ENCODE peak calls at places on chromosomes 13 and 19, in five cellular contexts. One of them, this sample, is unnamed.

GRCh38 chr13:20664304-20664703 is 39.2 kb upstream of the IL17D start:
- DNase-seq in A549: no peak
- DNase-seq in GM12878: no peak
- DNase-seq in K562: no peak
- DNase-seq in HepG2: no peak
- DNase-seq in this sample: no peak

GRCh38 chr19:2603320-2603719 is 99.2 kb downstream of the GNG7 start:
- DNase-seq in A549: no peak
- DNase-seq in GM12878: no peak
- DNase-seq in K562: no peak
- DNase-seq in HepG2: no peak
- DNase-seq in this sample: peak; percentile 57

GRCh38 chr19:7520131-7521051 is 2.0 kb upstream of the MCOLN1 start:
- DNase-seq in A549: no peak
- DNase-seq in GM12878: no peak
- DNase-seq in K562: no peak
- DNase-seq in HepG2: no peak
- DNase-seq in this sample: no peak

GRCh38 chr13:49314344-49314882 is 66.7 kb downstream of the CDADC1 start:
- DNase-seq in A549: no peak
- DNase-seq in GM12878: no peak
- DNase-seq in K562: no peak
- DNase-seq in HepG2: no peak
- DNase-seq in this sample: no peak

GRCh38 chr19:12647490-12648071 is 19.0 kb downstream of the MAN2B1 start:
- DNase-seq in A549: no peak
- DNase-seq in GM12878: no peak
- DNase-seq in K562: peak; percentile 90
- DNase-seq in HepG2: no peak
- DNase-seq in this sample: peak; percentile 95

GRCh38 chr13:72397265-72397664 is 330.2 kb downstream of the MZT1 start:
- DNase-seq in A549: no peak
- DNase-seq in GM12878: no peak
- DNase-seq in K562: no peak
- DNase-seq in HepG2: no peak
- DNase-seq in this sample: no peak

GRCh38 chr19:58374200-58374599 is 6.6 kb downstream of the ZNF837 start:
- DNase-seq in A549: no peak
- DNase-seq in GM12878: no peak
- DNase-seq in K562: no peak
- DNase-seq in HepG2: no peak
- DNase-seq in this sample: no peak

GRCh38 chr13:66665991-66666390 is 564.1 kb downstream of the PCDH9 start:
- DNase-seq in A549: no peak
- DNase-seq in GM12878: no peak
- DNase-seq in K562: no peak
- DNase-seq in HepG2: no peak
- DNase-seq in this sample: peak; percentile 14

GRCh38 chr13:81409284-81409683 is 1068.4 kb upstream of the SPRY2 start:
- DNase-seq in A549: no peak
- DNase-seq in GM12878: no peak
- DNase-seq in K562: no peak
- DNase-seq in HepG2: no peak
- DNase-seq in this sample: no peak

GRCh38 chr19:28289294-28290063 is 923.5 kb downstream of the UQCRFS1 start:
- DNase-seq in A549: no peak
- DNase-seq in GM12878: no peak
- DNase-seq in K562: no peak
- DNase-seq in HepG2: no peak
- DNase-seq in this sample: no peak

GRCh38 chr13:43054803-43055802 is 31.7 kb downstream of the DNAJC15 start:
- DNase-seq in A549: no peak
- DNase-seq in GM12878: no peak
- DNase-seq in K562: no peak
- DNase-seq in HepG2: peak; percentile 75
- DNase-seq in this sample: peak; percentile 50

GRCh38 chr19:3780786-3781304 is 5.3 kb downstream of the MATK start:
- DNase-seq in A549: no peak
- DNase-seq in GM12878: no peak
- DNase-seq in K562: no peak
- DNase-seq in HepG2: no peak
- DNase-seq in this sample: no peak

GRCh38 chr19:3516675-3517207 is 10.6 kb downstream of the FZR1 start:
- DNase-seq in A549: no peak
- DNase-seq in GM12878: peak; percentile 17
- DNase-seq in K562: no peak
- DNase-seq in HepG2: no peak
- DNase-seq in this sample: no peak

GRCh38 chr19:47786566-47786965 is 8.1 kb downstream of the SELENOW start:
- DNase-seq in A549: no peak
- DNase-seq in GM12878: no peak
- DNase-seq in K562: no peak
- DNase-seq in HepG2: no peak
- DNase-seq in this sample: no peak

GRCh38 chr13:23418776-23419683 is 14.5 kb downstream of the SACS start:
- DNase-seq in A549: no peak
- DNase-seq in GM12878: no peak
- DNase-seq in K562: no peak
- DNase-seq in HepG2: no peak
- DNase-seq in this sample: no peak

GRCh38 chr19:1862424-1863307 is 713 bp downstream of the KLF16 start:
- DNase-seq in A549: no peak
- DNase-seq in GM12878: no peak
- DNase-seq in K562: peak; percentile 78
- DNase-seq in HepG2: no peak
- DNase-seq in this sample: peak; percentile 64

GRCh38 chr13:39048806-39049205 is 10.6 kb downstream of the NHLRC3 start:
- DNase-seq in A549: no peak
- DNase-seq in GM12878: no peak
- DNase-seq in K562: no peak
- DNase-seq in HepG2: no peak
- DNase-seq in this sample: no peak

GRCh38 chr13:28429685-28430290 is 65.1 kb downstream of the FLT1 start:
- DNase-seq in A549: no peak
- DNase-seq in GM12878: peak; percentile 84
- DNase-seq in K562: no peak
- DNase-seq in HepG2: no peak
- DNase-seq in this sample: peak; percentile 47

GRCh38 chr13:50366488-50367174 is 351.4 kb downstream of the KCNRG start:
- DNase-seq in A549: no peak
- DNase-seq in GM12878: peak; percentile 79
- DNase-seq in K562: no peak
- DNase-seq in HepG2: no peak
- DNase-seq in this sample: no peak

GRCh38 chr19:49879243-49879960 is 1.9 kb downstream of the TBC1D17 start:
- DNase-seq in A549: no peak
- DNase-seq in GM12878: no peak
- DNase-seq in K562: no peak
- DNase-seq in HepG2: no peak
- DNase-seq in this sample: no peak

GRCh38 chr13:106010836-106011235 is 524.6 kb downstream of the EFNB2 start:
- DNase-seq in A549: no peak
- DNase-seq in GM12878: no peak
- DNase-seq in K562: no peak
- DNase-seq in HepG2: no peak
- DNase-seq in this sample: no peak

GRCh38 chr13:44904982-44905381 is 84.3 kb downstream of the NUFIP1 start:
- DNase-seq in A549: peak; percentile 32
- DNase-seq in GM12878: no peak
- DNase-seq in K562: no peak
- DNase-seq in HepG2: no peak
- DNase-seq in this sample: no peak

GRCh38 chr13:44906230-44906629 is 83.0 kb downstream of the NUFIP1 start:
- DNase-seq in A549: no peak
- DNase-seq in GM12878: no peak
- DNase-seq in K562: no peak
- DNase-seq in HepG2: no peak
- DNase-seq in this sample: no peak

GRCh38 chr13:44908266-44908665 is 81.0 kb downstream of the NUFIP1 start:
- DNase-seq in A549: no peak
- DNase-seq in GM12878: no peak
- DNase-seq in K562: no peak
- DNase-seq in HepG2: no peak
- DNase-seq in this sample: no peak

GRCh38 chr13:44908712-44909111 is 80.6 kb downstream of the NUFIP1 start:
- DNase-seq in A549: no peak
- DNase-seq in GM12878: no peak
- DNase-seq in K562: no peak
- DNase-seq in HepG2: no peak
- DNase-seq in this sample: no peak

DNA sequence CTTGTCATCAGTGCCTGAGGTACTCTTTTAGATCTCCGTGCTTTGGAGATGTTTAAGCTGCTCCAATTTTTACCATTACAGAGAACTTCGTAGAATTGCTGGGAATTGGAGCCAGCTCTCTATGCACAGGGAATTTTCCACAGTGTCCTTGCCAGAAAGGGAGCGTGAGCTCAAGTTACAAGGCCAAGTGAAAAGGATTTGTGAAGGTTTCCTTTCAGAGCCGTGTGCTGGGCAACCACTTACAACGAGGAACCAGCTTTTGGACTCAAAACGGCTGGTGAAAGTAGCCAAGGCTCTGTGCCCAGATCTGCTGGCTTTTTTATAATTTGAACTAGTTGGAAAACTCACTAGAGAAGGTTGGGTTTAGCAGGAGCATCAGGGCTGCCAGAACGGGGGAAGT is 82.5 kb downstream of the NUFIP1 start:
- DNase-seq in A549: no peak
- DNase-seq in GM12878: no peak
- DNase-seq in K562: no peak
- DNase-seq in HepG2: no peak
- DNase-seq in this sample: no peak
- TF ChIP-seq ESRRA in A549: no peak
- TF ChIP-seq ESRRA in GM12878: no peak
- TF ChIP-seq ESRRA in K562: no peak
- TF ChIP-seq ESRRA in HepG2: no peak
- TF ChIP-seq ESRRA in this sample: no peak

GRCh38 chr19:37790244-37790925 is 11.0 kb upstream of the ZNF573 start:
- DNase-seq in A549: no peak
- DNase-seq in GM12878: no peak
- DNase-seq in K562: peak; percentile 47
- DNase-seq in HepG2: no peak
- DNase-seq in this sample: no peak
- TF ChIP-seq ESRRA in A549: no peak
- TF ChIP-seq ESRRA in GM12878: no peak
- TF ChIP-seq ESRRA in K562: no peak
- TF ChIP-seq ESRRA in HepG2: no peak
- TF ChIP-seq ESRRA in this sample: no peak

DNA sequence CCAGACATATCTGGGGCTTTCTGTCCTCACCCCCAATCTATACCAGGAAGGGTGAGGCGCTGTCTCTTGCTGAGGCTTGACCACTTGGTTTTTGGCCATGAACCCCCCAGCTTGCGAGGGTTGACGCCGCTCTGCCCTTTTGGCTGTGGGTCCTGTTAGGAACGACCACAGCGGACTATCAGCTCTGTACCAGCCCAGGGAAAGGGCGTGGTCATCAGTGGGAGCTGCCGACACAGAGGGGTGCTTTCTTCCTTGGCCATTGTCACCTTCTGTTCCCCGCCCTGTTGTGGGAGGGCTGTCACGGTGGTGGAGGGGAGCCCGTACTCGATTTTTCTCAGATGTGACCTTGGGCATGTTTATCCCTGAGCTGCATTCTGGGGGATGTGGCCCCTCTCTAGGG is 5.7 kb downstream of the DCAF15 start:
- DNase-seq in A549: no peak
- DNase-seq in GM12878: no peak
- DNase-seq in K562: peak; percentile 84
- DNase-seq in HepG2: no peak
- DNase-seq in this sample: no peak
- TF ChIP-seq ESRRA in A549: no peak
- TF ChIP-seq ESRRA in GM12878: no peak
- TF ChIP-seq ESRRA in K562: no peak
- TF ChIP-seq ESRRA in HepG2: no peak
- TF ChIP-seq ESRRA in this sample: no peak

GRCh38 chr19:53549354-53549753 is 11.4 kb downstream of the ZNF331 start:
- DNase-seq in A549: no peak
- DNase-seq in GM12878: no peak
- DNase-seq in K562: no peak
- DNase-seq in HepG2: no peak
- DNase-seq in this sample: no peak
- TF ChIP-seq ESRRA in A549: no peak
- TF ChIP-seq ESRRA in GM12878: no peak
- TF ChIP-seq ESRRA in K562: no peak
- TF ChIP-seq ESRRA in HepG2: no peak
- TF ChIP-seq ESRRA in this sample: no peak